ENCODE peak calls at places on chromosome 1, in six cellular contexts. One of them, this sample, is unnamed.

GRCh38 chr1:45351508-45351907 is 11.3 kb upstream of the MUTYH start:
- DNase-seq in EL: no peak
- DNase-seq in stimulated activated CD4-positive, alpha-beta T cell treated with anti-CD3 and anti-CD28 coated beads, Interleukin-15, amount 100 ng/mL, for 1 hour: no peak
- DNase-seq in HT-29: no peak
- DNase-seq in mucosa of gallbladder: no peak
- DNase-seq in LHCN-M2: no peak
- DNase-seq in this sample: no peak

GRCh38 chr1:59645893-59646292 is 168.9 kb upstream of the HOOK1 start:
- DNase-seq in HT-29: no peak
- DNase-seq in mucosa of gallbladder: no peak
- DNase-seq in LHCN-M2: no peak
- DNase-seq in stimulated activated CD4-positive, alpha-beta T cell treated with anti-CD3 and anti-CD28 coated beads, Interleukin-15, amount 100 ng/mL, for 1 hour: no peak
- DNase-seq in EL: peak; percentile 52
- DNase-seq in this sample: no peak

GRCh38 chr1:8663915-8664331 is 153.5 kb downstream of the RERE start:
- DNase-seq in LHCN-M2: peak; percentile 67
- DNase-seq in EL: no peak
- DNase-seq in mucosa of gallbladder: no peak
- DNase-seq in stimulated activated CD4-positive, alpha-beta T cell treated with anti-CD3 and anti-CD28 coated beads, Interleukin-15, amount 100 ng/mL, for 1 hour: no peak
- DNase-seq in HT-29: no peak
- DNase-seq in this sample: peak; percentile 85

GRCh38 chr1:7768583-7768982 is 2.5 kb upstream of the VAMP3 start:
- DNase-seq in mucosa of gallbladder: no peak
- DNase-seq in LHCN-M2: no peak
- DNase-seq in stimulated activated CD4-positive, alpha-beta T cell treated with anti-CD3 and anti-CD28 coated beads, Interleukin-15, amount 100 ng/mL, for 1 hour: no peak
- DNase-seq in EL: no peak
- DNase-seq in HT-29: no peak
- DNase-seq in this sample: peak; percentile 16

GRCh38 chr1:47230692-47231313 is 1.2 kb downstream of the TAL1 start:
- DNase-seq in LHCN-M2: no peak
- DNase-seq in HT-29: no peak
- DNase-seq in stimulated activated CD4-positive, alpha-beta T cell treated with anti-CD3 and anti-CD28 coated beads, Interleukin-15, amount 100 ng/mL, for 1 hour: no peak
- DNase-seq in EL: no peak
- DNase-seq in mucosa of gallbladder: no peak
- DNase-seq in this sample: no peak

GRCh38 chr1:37128091-37128490 is 93.8 kb upstream of the GRIK3 start:
- DNase-seq in stimulated activated CD4-positive, alpha-beta T cell treated with anti-CD3 and anti-CD28 coated beads, Interleukin-15, amount 100 ng/mL, for 1 hour: no peak
- DNase-seq in mucosa of gallbladder: no peak
- DNase-seq in LHCN-M2: no peak
- DNase-seq in HT-29: no peak
- DNase-seq in EL: no peak
- DNase-seq in this sample: no peak

GRCh38 chr1:79190074-79190473 is 183.5 kb upstream of the ADGRL4 start:
- DNase-seq in stimulated activated CD4-positive, alpha-beta T cell treated with anti-CD3 and anti-CD28 coated beads, Interleukin-15, amount 100 ng/mL, for 1 hour: no peak
- DNase-seq in EL: no peak
- DNase-seq in HT-29: no peak
- DNase-seq in mucosa of gallbladder: no peak
- DNase-seq in LHCN-M2: no peak
- DNase-seq in this sample: no peak

GRCh38 chr1:230365723-230366307 is 60.3 kb downstream of the PGBD5 start:
- DNase-seq in mucosa of gallbladder: no peak
- DNase-seq in EL: no peak
- DNase-seq in stimulated activated CD4-positive, alpha-beta T cell treated with anti-CD3 and anti-CD28 coated beads, Interleukin-15, amount 100 ng/mL, for 1 hour: no peak
- DNase-seq in LHCN-M2: no peak
- DNase-seq in HT-29: peak; percentile 11
- DNase-seq in this sample: no peak

GRCh38 chr1:207803678-207804077 is 51.8 kb downstream of the CD46 start:
- DNase-seq in EL: no peak
- DNase-seq in stimulated activated CD4-positive, alpha-beta T cell treated with anti-CD3 and anti-CD28 coated beads, Interleukin-15, amount 100 ng/mL, for 1 hour: no peak
- DNase-seq in LHCN-M2: no peak
- DNase-seq in mucosa of gallbladder: no peak
- DNase-seq in HT-29: no peak
- DNase-seq in this sample: no peak

GRCh38 chr1:21896652-21897532 is 40.2 kb downstream of the HSPG2 start:
- DNase-seq in HT-29: peak; percentile 75
- DNase-seq in EL: no peak
- DNase-seq in LHCN-M2: no peak
- DNase-seq in stimulated activated CD4-positive, alpha-beta T cell treated with anti-CD3 and anti-CD28 coated beads, Interleukin-15, amount 100 ng/mL, for 1 hour: no peak
- DNase-seq in mucosa of gallbladder: peak; percentile 79
- DNase-seq in this sample: no peak

GRCh38 chr1:178344513-178345077 is 152.2 kb downstream of the CLEC20A start:
- DNase-seq in LHCN-M2: peak; percentile 89
- DNase-seq in stimulated activated CD4-positive, alpha-beta T cell treated with anti-CD3 and anti-CD28 coated beads, Interleukin-15, amount 100 ng/mL, for 1 hour: no peak
- DNase-seq in mucosa of gallbladder: no peak
- DNase-seq in HT-29: peak; percentile 70
- DNase-seq in EL: peak; percentile 91
- DNase-seq in this sample: peak; percentile 84

GRCh38 chr1:226682841-226683800 is 56.0 kb downstream of the ITPKB start:
- DNase-seq in mucosa of gallbladder: no peak
- DNase-seq in stimulated activated CD4-positive, alpha-beta T cell treated with anti-CD3 and anti-CD28 coated beads, Interleukin-15, amount 100 ng/mL, for 1 hour: no peak
- DNase-seq in EL: no peak
- DNase-seq in HT-29: no peak
- DNase-seq in LHCN-M2: no peak
- DNase-seq in this sample: no peak

GRCh38 chr1:76687324-76688018 is 179.8 kb upstream of the ST6GALNAC5 start:
- DNase-seq in EL: no peak
- DNase-seq in HT-29: peak; percentile 43
- DNase-seq in mucosa of gallbladder: peak; percentile 19
- DNase-seq in LHCN-M2: no peak
- DNase-seq in stimulated activated CD4-positive, alpha-beta T cell treated with anti-CD3 and anti-CD28 coated beads, Interleukin-15, amount 100 ng/mL, for 1 hour: no peak
- DNase-seq in this sample: no peak

GRCh38 chr1:32876341-32877210 is 5.9 kb upstream of the FNDC5 start:
- DNase-seq in HT-29: peak; percentile 59
- DNase-seq in mucosa of gallbladder: no peak
- DNase-seq in stimulated activated CD4-positive, alpha-beta T cell treated with anti-CD3 and anti-CD28 coated beads, Interleukin-15, amount 100 ng/mL, for 1 hour: no peak
- DNase-seq in EL: peak; percentile 54
- DNase-seq in LHCN-M2: peak; percentile 27
- DNase-seq in this sample: peak; percentile 69

GRCh38 chr1:66309006-66309741 is 224.8 kb upstream of the SGIP1 start:
- DNase-seq in HT-29: no peak
- DNase-seq in mucosa of gallbladder: no peak
- DNase-seq in stimulated activated CD4-positive, alpha-beta T cell treated with anti-CD3 and anti-CD28 coated beads, Interleukin-15, amount 100 ng/mL, for 1 hour: no peak
- DNase-seq in LHCN-M2: no peak
- DNase-seq in EL: no peak
- DNase-seq in this sample: no peak

GRCh38 chr1:1779691-1780597 is 1.7 kb upstream of the NADK start:
- DNase-seq in EL: peak; percentile 66
- DNase-seq in stimulated activated CD4-positive, alpha-beta T cell treated with anti-CD3 and anti-CD28 coated beads, Interleukin-15, amount 100 ng/mL, for 1 hour: peak; percentile 28
- DNase-seq in LHCN-M2: peak; percentile 87
- DNase-seq in HT-29: peak; percentile 35
- DNase-seq in mucosa of gallbladder: peak; percentile 67
- DNase-seq in this sample: peak; percentile 94

GRCh38 chr1:62722796-62723195 is 34.6 kb upstream of the DOCK7 start:
- DNase-seq in stimulated activated CD4-positive, alpha-beta T cell treated with anti-CD3 and anti-CD28 coated beads, Interleukin-15, amount 100 ng/mL, for 1 hour: no peak
- DNase-seq in mucosa of gallbladder: no peak
- DNase-seq in LHCN-M2: no peak
- DNase-seq in EL: peak; percentile 3
- DNase-seq in HT-29: no peak
- DNase-seq in this sample: no peak

GRCh38 chr1:22077728-22078127 is 25.2 kb downstream of the CDC42 start:
- DNase-seq in HT-29: no peak
- DNase-seq in stimulated activated CD4-positive, alpha-beta T cell treated with anti-CD3 and anti-CD28 coated beads, Interleukin-15, amount 100 ng/mL, for 1 hour: no peak
- DNase-seq in EL: no peak
- DNase-seq in LHCN-M2: peak; percentile 79
- DNase-seq in mucosa of gallbladder: no peak
- DNase-seq in this sample: no peak

GRCh38 chr1:94787676-94788075 is 32.5 kb upstream of the SLC44A3 start:
- DNase-seq in mucosa of gallbladder: no peak
- DNase-seq in HT-29: no peak
- DNase-seq in LHCN-M2: no peak
- DNase-seq in stimulated activated CD4-positive, alpha-beta T cell treated with anti-CD3 and anti-CD28 coated beads, Interleukin-15, amount 100 ng/mL, for 1 hour: no peak
- DNase-seq in EL: no peak
- DNase-seq in this sample: no peak